ENCODE peak calls at places on chromosome X, in four cellular contexts. Y, B, H and S are unnamed samples.

GRCh38 chrX:21295246-21295820 is 78.9 kb upstream of the CNKSR2 start:
- DNase-seq in B (no peak), H (no peak), Y (no peak), S (no peak)

GRCh38 chrX:53287493-53288138 is 6.2 kb upstream of the IQSEC2 start:
- DNase-seq in Y (peak; percentile 11), H (no peak), B (no peak), S (peak; percentile 79)

GRCh38 chrX:153708415-153708814 is 15.8 kb downstream of the BCAP31 start:
- DNase-seq in Y (no peak), B (peak; percentile 50), H (peak; percentile 65), S (peak; percentile 83)

GRCh38 chrX:74535211-74535621 is 79.2 kb downstream of the RLIM start:
- DNase-seq in H (peak; percentile 16), Y (no peak), B (peak; percentile 13), S (peak; percentile 54)

GRCh38 chrX:99033226-99033901 is 1376.7 kb downstream of the PCDH19 start:
- DNase-seq in H (no peak), B (no peak), Y (no peak), S (no peak)

GRCh38 chrX:119482497-119483480 is 14.5 kb downstream of the SLC25A5 start:
- DNase-seq in H (no peak), B (peak; percentile 70), Y (no peak), S (peak; percentile 55)

GRCh38 chrX:48025561-48025960 is 18.8 kb downstream of the SPACA5 start:
- DNase-seq in B (peak; percentile 32), Y (peak; percentile 28), H (peak; percentile 56), S (peak; percentile 55)

GRCh38 chrX:49054073-49054762 is 4.6 kb upstream of the CCDC120 start:
- DNase-seq in B (no peak), H (no peak), Y (no peak), S (no peak)

GRCh38 chrX:145552643-145553042 is 265.0 kb upstream of the SLITRK2 start:
- DNase-seq in H (no peak), B (no peak), Y (no peak), S (no peak)

GRCh38 chrX:49309401-49309981 is 6.0 kb downstream of the GAGE10 start:
- DNase-seq in Y (no peak), H (no peak), B (no peak), S (no peak)

GRCh38 chrX:154002215-154002719 is 17.4 kb downstream of the IRAK1 start:
- DNase-seq in Y (no peak), H (no peak), B (peak; percentile 42), S (no peak)

GRCh38 chrX:37662181-37662580 is 23.4 kb upstream of the XK start:
- DNase-seq in H (no peak), B (no peak), Y (no peak), S (no peak)

GRCh38 chrX:72714471-72714916 is 388 bp upstream of the PHKA1 start:
- DNase-seq in H (peak; percentile 12), Y (no peak), B (no peak), S (peak; percentile 66)

GRCh38 chrX:129791961-129792570 is 12.3 kb downstream of the SASH3 start:
- DNase-seq in H (no peak), Y (no peak), B (no peak), S (no peak)

GRCh38 chrX:97629597-97629985 is 745.9 kb downstream of the RPA4 start:
- DNase-seq in H (no peak), Y (no peak), B (no peak), S (peak; percentile 9)

GRCh38 chrX:41705680-41706374 is 17.1 kb downstream of the GPR34 start:
- DNase-seq in Y (peak; percentile 62), H (no peak), B (no peak), S (no peak)

GRCh38 chrX:153628665-153629064 is 18.3 kb upstream of the DUSP9 start:
- DNase-seq in Y (no peak), H (no peak), B (no peak), S (peak; percentile 16)

GRCh38 chrX:1727531-1728027 is 112.7 kb downstream of the ASMT start:
- DNase-seq in B (no peak), H (peak; percentile 7), Y (no peak), S (no peak)

GRCh38 chrX:115337735-115338134 is 48.2 kb downstream of the LUZP4 start:
- DNase-seq in Y (no peak), B (no peak), H (no peak), S (no peak)
- TF ChIP-seq MAX in Y (no peak), B (no peak), H (no peak), S (no peak)

DNA sequence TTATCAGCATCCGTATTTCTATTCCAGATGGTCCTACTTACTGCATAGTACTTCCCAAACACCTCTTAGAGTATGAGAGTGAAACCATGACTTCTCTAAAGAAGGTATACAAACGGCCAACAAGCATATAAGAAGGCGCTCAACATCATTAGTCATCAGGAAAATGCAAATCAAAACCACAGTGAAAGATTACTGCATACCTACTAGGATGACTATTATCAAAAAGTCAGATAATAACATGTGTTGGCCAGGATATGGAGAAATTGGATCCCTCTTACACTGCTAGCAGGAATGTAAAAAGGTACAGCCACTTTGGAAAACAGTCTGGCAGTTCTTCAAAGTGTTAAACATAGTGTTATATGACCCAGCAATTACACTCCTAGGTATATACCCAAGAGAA is 215.3 kb upstream of the CXorf66 start:
- DNase-seq in B (no peak), H (no peak), Y (no peak), S (no peak)
- TF ChIP-seq MXI1 in B (no peak), H (no peak), Y (no peak), S (no peak)

DNA sequence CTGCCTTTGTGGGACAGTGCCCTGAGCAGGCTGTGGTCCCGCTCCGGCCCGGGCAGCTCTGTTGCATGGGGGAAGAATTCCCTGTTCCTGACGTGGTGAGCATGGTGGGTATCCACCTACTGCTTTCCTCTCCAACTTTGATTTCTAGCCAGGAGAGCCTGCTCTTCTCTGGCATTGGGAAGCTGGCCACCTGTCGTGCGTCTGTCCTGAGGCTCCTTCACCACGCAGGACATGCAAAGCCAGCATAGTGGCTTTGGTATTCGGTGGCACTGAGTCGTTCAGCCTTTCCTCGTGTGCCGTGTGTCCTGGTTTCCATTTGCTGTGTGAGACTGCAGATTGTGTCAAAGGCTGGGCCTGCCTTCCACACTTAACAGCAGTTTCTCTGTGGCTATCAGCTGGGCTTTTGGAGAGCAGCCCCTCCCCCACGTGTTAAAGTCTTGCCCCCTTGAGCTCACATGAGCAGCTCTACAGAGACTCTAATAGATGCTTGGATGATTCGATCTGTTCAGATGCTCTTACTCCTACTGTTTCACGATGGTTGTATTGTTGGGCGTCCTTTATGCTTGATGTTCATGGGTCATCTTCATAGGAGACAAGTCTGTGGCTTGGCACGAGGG is 46.4 kb upstream of the CLCN4 start:
- DNase-seq in B (no peak), H (no peak), Y (no peak), S (no peak)
- H3K4me3 ChIP-seq in B (no peak overlapping the region), H (no peak overlapping the region), Y (peak overlapping the region; percentile 18), S (no peak overlapping the region)

DNA sequence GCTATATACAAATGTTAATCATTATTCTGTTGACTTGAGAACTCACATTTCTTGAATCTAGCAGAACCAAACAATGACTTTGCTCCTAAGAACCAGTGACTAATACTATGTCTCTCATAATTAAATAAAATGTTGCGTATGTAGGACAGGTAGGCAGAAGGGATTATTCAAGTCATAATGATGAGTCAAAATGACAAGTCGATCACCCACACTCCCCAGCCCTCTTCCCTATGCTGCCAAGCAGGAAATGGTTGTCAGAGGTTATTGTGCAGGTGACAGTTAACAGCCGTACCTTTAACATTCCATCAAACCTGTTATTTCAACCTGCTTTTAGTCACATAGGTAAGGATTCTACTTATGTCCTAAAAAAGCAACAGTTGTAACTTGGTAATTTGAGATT is 22.0 kb upstream of the STK26 start:
- DNase-seq in Y (no peak), B (no peak), H (no peak), S (no peak)
- TF ChIP-seq MAX in Y (no peak), B (no peak), H (no peak), S (no peak)

GRCh38 chrX:11770320-11770719 is 12.3 kb downstream of the MSL3 start:
- DNase-seq in H (peak; percentile 23), B (peak; percentile 68), Y (peak; percentile 68), S (peak; percentile 74)
- TF ChIP-seq MXI1 in H (no peak), B (no peak), Y (no peak), S (no peak)